ENCODE peak calls at places on chromosomes 3 and 15, in five cellular contexts. C is brain microvascular endothelial cell, B is iPS DF 6.9, A is neuronal stem cell, N is sigmoid colon. H is an unnamed sample.

GRCh38 chr15:86139828-86140227 is 60.2 kb downstream of the AGBL1 start:
- DNase-seq in N (no peak), A (no peak), B (no peak), C (no peak), H (peak)

GRCh38 chr3:194572131-194572789 is 61.0 kb downstream of the TMEM44 start:
- DNase-seq in N (peak), C (peak), A (no peak), B (no peak), H (no peak)

GRCh38 chr3:188937389-188937788 is 234.4 kb upstream of the TPRG1 start:
- DNase-seq in N (no peak), C (peak), A (no peak), B (no peak), H (no peak)

GRCh38 chr3:65348596-65348995 is 660.8 kb upstream of the ADAMTS9 start:
- DNase-seq in C (no peak), A (no peak), N (no peak), B (no peak), H (no peak)

GRCh38 chr15:74866090-74866489 is 7.1 kb downstream of the SCAMP2 start:
- DNase-seq in C (peak), B (no peak), A (no peak), N (no peak), H (no peak)

GRCh38 chr15:44971036-44971435 is 14.5 kb downstream of the TERB2 start:
- DNase-seq in A (no peak), B (no peak), C (no peak), N (no peak), H (no peak)

GRCh38 chr3:29515451-29515850 is 234.6 kb downstream of the RBMS3 start:
- DNase-seq in C (peak), A (no peak), N (no peak), B (peak), H (no peak)

GRCh38 chr3:32313723-32314473 is 75.4 kb downstream of the CMTM8 start:
- DNase-seq in B (no peak), N (no peak), C (peak), A (no peak), H (peak)

GRCh38 chr3:27986204-27986879 is 255.1 kb upstream of the CMC1 start:
- DNase-seq in N (no peak), B (no peak), C (no peak), A (no peak), H (no peak)

GRCh38 chr3:170908235-170909116 is at the start of gene EIF5A2:
- DNase-seq in A (peak), C (peak), N (peak), B (peak), H (peak)

GRCh38 chr15:59349715-59350420 is 22.8 kb downstream of the MYO1E start:
- DNase-seq in C (peak), A (no peak), N (no peak), B (no peak), H (peak)

GRCh38 chr3:88863196-88863595 is 244.2 kb upstream of the EPHA3 start:
- DNase-seq in N (no peak), A (no peak), B (no peak), C (peak), H (no peak)

GRCh38 chr3:161273589-161274218 is 52.6 kb downstream of the NMD3 start:
- DNase-seq in A (peak), N (no peak), B (no peak), C (peak), H (no peak)

GRCh38 chr3:42177801-42178150 is 86.6 kb downstream of the TRAK1 start:
- DNase-seq in B (no peak), N (peak), A (no peak), C (no peak), H (no peak)

GRCh38 chr3:194140520-194141414 is 4.8 kb downstream of the HES1 start:
- DNase-seq in N (peak), A (peak), B (no peak), C (peak), H (no peak)

GRCh38 chr3:129046037-129046731 is 14.4 kb upstream of the GP9 start:
- DNase-seq in C (no peak), N (peak), A (no peak), B (no peak), H (no peak)

GRCh38 chr15:94844533-94845390 is 613.4 kb downstream of the MCTP2 start:
- DNase-seq in N (peak), A (peak), C (peak), B (no peak), H (no peak)

GRCh38 chr3:146072824-146073223 is 88.2 kb downstream of the PLOD2 start:
- DNase-seq in B (no peak), N (no peak), C (no peak), A (no peak), H (no peak)

GRCh38 chr15:62403164-62403809 is 238.2 kb upstream of the C2CD4B start:
- DNase-seq in B (no peak), C (peak), A (no peak), N (no peak), H (no peak)

GRCh38 chr3:143644370-143645089 is 203.7 kb downstream of the SLC9A9 start:
- DNase-seq in B (peak), N (no peak), A (peak), C (peak), H (peak)

GRCh38 chr3:148309390-148310035 is 388.2 kb upstream of the AGTR1 start:
- DNase-seq in N (no peak), C (peak), B (peak), A (peak), H (peak)

GRCh38 chr3:34683851-34684250 is 885.4 kb downstream of the PDCD6IP start:
- DNase-seq in N (no peak), B (peak), A (peak), C (peak), H (peak)

GRCh38 chr3:49173116-49173791 is 1.9 kb downstream of the KLHDC8B start:
- DNase-seq in C (peak), N (peak), A (peak), B (no peak), H (no peak)

GRCh38 chr15:31350771-31351170 is 24.1 kb downstream of the KLF13 start:
- DNase-seq in N (no peak), C (no peak), B (no peak), A (no peak), H (no peak)
- H3K27ac ChIP-seq in N (peak), C (no peak), B (no peak), A (no peak), H (no peak)

GRCh38 chr15:89052474-89052873 is 35.8 kb upstream of the ABHD2 start:
- DNase-seq in A (no peak), N (no peak), B (no peak), C (peak), H (no peak)
- H3K27ac ChIP-seq in A (no peak), N (peak), B (no peak), C (peak), H (no peak)

GRCh38 chr15:34696506-34696905 is 58.3 kb downstream of the GJD2 start:
- DNase-seq in C (no peak), B (no peak), N (no peak), A (no peak), H (no peak)

GRCh38 chr15:34701536-34701935 is 53.3 kb downstream of the GJD2 start:
- DNase-seq in C (no peak), N (no peak), B (no peak), A (no peak), H (no peak)

DNA sequence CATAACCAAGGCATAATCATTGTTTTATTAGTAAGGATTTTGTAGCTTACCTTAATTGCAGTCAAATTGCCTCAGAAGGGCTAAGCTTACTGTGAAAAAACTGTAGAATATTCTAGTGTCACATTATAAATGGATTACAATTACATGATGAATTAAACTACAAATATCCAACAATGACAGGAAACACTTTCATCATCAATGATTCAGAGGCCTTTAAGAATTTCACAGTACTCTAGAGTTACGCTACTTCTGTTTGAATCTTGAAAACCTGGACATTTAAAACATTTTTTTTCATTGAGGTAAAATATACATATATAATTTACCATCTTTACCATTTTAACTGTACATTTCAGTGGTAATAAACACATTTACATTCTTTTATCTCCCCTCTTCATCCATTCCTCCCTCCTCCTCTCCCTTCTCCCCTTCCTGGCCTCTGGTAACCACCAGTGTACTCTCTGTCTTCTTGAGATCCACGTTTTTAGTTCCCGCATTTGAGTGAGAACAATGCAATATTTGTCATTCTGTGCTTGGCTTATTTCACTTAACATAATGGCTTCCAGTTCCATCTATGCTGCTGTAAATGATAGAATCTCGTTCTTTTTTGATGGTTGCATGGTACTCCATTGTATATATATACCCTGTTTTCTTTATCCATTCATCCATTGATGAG is 54.7 kb downstream of the GJD2 start:
- DNase-seq in C (no peak), A (no peak), N (no peak), B (no peak), H (no peak)
- H3K27ac ChIP-seq in C (no peak), A (no peak), N (no peak), B (no peak), H (no peak)

GRCh38 chr3:66489115-66489514 is 11.7 kb downstream of the LRIG1 start:
- DNase-seq in C (no peak), B (no peak), A (no peak), N (no peak), H (no peak)
- H3K27ac ChIP-seq in C (no peak), B (no peak), A (no peak), N (peak), H (no peak)

DNA sequence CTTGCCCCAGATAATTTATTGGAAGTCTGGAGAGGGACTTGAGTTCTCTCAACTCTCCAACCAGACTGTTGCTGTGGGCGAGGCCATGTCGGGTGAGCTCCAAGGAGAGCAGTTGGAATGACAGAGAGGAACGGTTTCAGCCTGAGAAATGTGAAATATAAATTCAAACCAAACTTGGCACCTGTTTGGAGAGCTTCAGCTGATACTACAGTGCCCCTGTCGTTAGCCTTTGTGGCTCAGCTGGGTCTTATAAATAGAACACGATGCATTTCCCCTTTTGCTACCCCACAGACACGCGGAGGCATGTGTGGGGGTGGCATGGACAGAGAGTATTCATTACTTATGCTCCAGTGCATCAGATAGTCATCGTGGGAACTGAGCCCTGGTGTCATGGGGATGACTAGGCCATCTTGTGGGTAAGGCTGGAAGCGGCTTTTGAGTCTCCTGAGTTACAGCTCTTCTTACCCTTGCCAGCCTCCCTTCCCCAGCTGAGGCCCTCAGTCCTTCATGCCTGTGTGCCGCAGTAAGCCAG is 15.6 kb downstream of the SMAD3 start:
- DNase-seq in C (peak), B (no peak), N (peak), A (no peak), H (no peak)
- H3K27ac ChIP-seq in C (peak), B (no peak), N (peak), A (no peak), H (peak)